ENCODE peak calls at places on chromosome 4, in six cellular contexts. O is HCT116, D is H1, N is K562, J is GM12878, U is HepG2. B is an unnamed sample.

GRCh38 chr4:15233626-15234025 is 194.2 kb upstream of the C1QTNF7 start:
- DNase-seq in O (no peak), D (no peak), N (no peak), J (no peak), U (no peak), B (no peak)

GRCh38 chr4:81460837-81461233 is 10.9 kb downstream of the RASGEF1B start:
- DNase-seq in O (no peak), D (no peak), N (no peak), J (no peak), U (no peak), B (no peak)

GRCh38 chr4:79141530-79141929 is 184.3 kb downstream of the NAA11 start:
- DNase-seq in O (no peak), D (peak), N (no peak), J (no peak), U (peak), B (no peak)

GRCh38 chr4:152100378-152101201 is 339.8 kb upstream of the GATB start:
- DNase-seq in O (peak), D (no peak), N (no peak), J (no peak), U (no peak), B (no peak)

GRCh38 chr4:153159016-153159415 is 45.2 kb upstream of the TRIM2 start:
- DNase-seq in O (no peak), D (no peak), N (no peak), J (no peak), U (no peak), B (no peak)

GRCh38 chr4:165131247-165131832 is 18.7 kb upstream of the TMEM192 start:
- DNase-seq in O (peak), D (peak), N (peak), J (peak), U (peak), B (peak)

GRCh38 chr4:24971192-24971591 is 58.4 kb upstream of the CCDC149 start:
- DNase-seq in O (no peak), D (no peak), N (no peak), J (no peak), U (peak), B (no peak)

GRCh38 chr4:6199344-6199921 is 916 bp downstream of the JAKMIP1 start:
- DNase-seq in O (no peak), D (no peak), N (no peak), J (no peak), U (no peak), B (no peak)

GRCh38 chr4:102343964-102344519 is 1.2 kb downstream of the SLC39A8 start:
- DNase-seq in O (peak), D (no peak), N (peak), J (peak), U (no peak), B (no peak)

GRCh38 chr4:7772708-7773385 is 166.8 kb downstream of the AFAP1 start:
- DNase-seq in O (no peak), D (no peak), N (no peak), J (no peak), U (no peak), B (no peak)

GRCh38 chr4:41232406-41232805 is 18.1 kb upstream of the APBB2 start:
- DNase-seq in O (no peak), D (no peak), N (no peak), J (no peak), U (no peak), B (no peak)

GRCh38 chr4:125140966-125141495 is 173.7 kb upstream of the FAT4 start:
- DNase-seq in O (no peak), D (no peak), N (no peak), J (no peak), U (no peak), B (no peak)

GRCh38 chr4:100168521-100168920 is 21.7 kb downstream of the DDIT4L start:
- DNase-seq in O (no peak), D (no peak), N (no peak), J (no peak), U (no peak), B (no peak)

GRCh38 chr4:7892212-7893019 is 47.2 kb downstream of the AFAP1 start:
- DNase-seq in O (no peak), D (no peak), N (no peak), J (no peak), U (no peak), B (no peak)

GRCh38 chr4:1293981-1294380 is 4.3 kb downstream of the MAEA start:
- DNase-seq in O (no peak), D (no peak), N (no peak), J (no peak), U (no peak), B (no peak)

GRCh38 chr4:81039351-81040174 is 9.1 kb downstream of the BMP3 start:
- DNase-seq in O (no peak), D (no peak), N (no peak), J (no peak), U (no peak), B (no peak)

GRCh38 chr4:95546866-95547707 is 1.7 kb downstream of the UNC5C start:
- DNase-seq in O (no peak), D (no peak), N (no peak), J (no peak), U (no peak), B (no peak)

GRCh38 chr4:174041555-174042110 is 241.8 kb downstream of the FBXO8 start:
- DNase-seq in O (no peak), D (peak), N (no peak), J (no peak), U (no peak), B (no peak)

GRCh38 chr4:139922625-139923024 is 231.4 kb downstream of the MAML3 start:
- DNase-seq in O (no peak), D (no peak), N (no peak), J (no peak), U (no peak), B (no peak)

GRCh38 chr4:21469438-21470032 is 479.0 kb downstream of the KCNIP4 start:
- DNase-seq in O (no peak), D (no peak), N (no peak), J (no peak), U (peak), B (peak)

GRCh38 chr4:75391489-75392166 is 122.6 kb downstream of the RCHY1 start:
- DNase-seq in O (no peak), D (no peak), N (no peak), J (no peak), U (no peak), B (no peak)

GRCh38 chr4:87093443-87094123 is 126.8 kb downstream of the KLHL8 start:
- DNase-seq in O (peak), D (no peak), N (peak), J (peak), U (peak), B (peak)

GRCh38 chr4:21181716-21182115 is 481.5 kb downstream of the PACRGL start:
- DNase-seq in O (no peak), D (no peak), N (no peak), J (no peak), U (no peak), B (no peak)

GRCh38 chr4:8322794-8323704 is 53.5 kb downstream of the HTRA3 start:
- DNase-seq in O (no peak), D (no peak), N (no peak), J (no peak), U (no peak), B (no peak)

GRCh38 chr4:95929448-95930064 is 89.7 kb downstream of the PDHA2 start:
- DNase-seq in O (peak), D (no peak), N (no peak), J (no peak), U (no peak), B (no peak)

GRCh38 chr4:141486375-141486997 is 149.9 kb upstream of the IL15 start:
- DNase-seq in O (no peak), D (no peak), N (no peak), J (no peak), U (no peak), B (no peak)

GRCh38 chr4:109303141-109303499 is 662 bp upstream of the COL25A1 start:
- DNase-seq in O (no peak), D (no peak), N (no peak), J (no peak), U (no peak), B (no peak)

GRCh38 chr4:30616943-30617646 is 103.1 kb upstream of the PCDH7 start:
- DNase-seq in O (no peak), D (no peak), N (no peak), J (no peak), U (no peak), B (no peak)

GRCh38 chr4:106329027-106329618 is 12.8 kb downstream of the AIMP1 start:
- DNase-seq in O (peak), D (no peak), N (peak), J (no peak), U (peak), B (no peak)

GRCh38 chr4:146545102-146545501 is 23.4 kb upstream of the SLC10A7 start:
- DNase-seq in O (no peak), D (no peak), N (peak), J (no peak), U (peak), B (no peak)

GRCh38 chr4:31655328-31655727 is 935.2 kb downstream of the PCDH7 start:
- DNase-seq in O (no peak), D (no peak), N (no peak), J (no peak), U (no peak), B (no peak)

GRCh38 chr4:144583658-144584057 is 62.3 kb upstream of the HHIP start:
- DNase-seq in O (no peak), D (no peak), N (no peak), J (no peak), U (no peak), B (no peak)

GRCh38 chr4:76212301-76212700 is 1.3 kb downstream of the SCARB2 start:
- DNase-seq in O (no peak), D (no peak), N (no peak), J (no peak), U (no peak), B (no peak)

GRCh38 chr4:160372390-160372789 is 1269.5 kb downstream of the RAPGEF2 start:
- DNase-seq in O (no peak), D (no peak), N (no peak), J (no peak), U (no peak), B (no peak)

GRCh38 chr4:145679520-145679919 is 426 bp upstream of the C4orf51 start:
- DNase-seq in O (peak), D (no peak), N (no peak), J (no peak), U (peak), B (no peak)

GRCh38 chr4:13548059-13548983 is 4.0 kb upstream of the NKX3-2 start:
- DNase-seq in O (no peak), D (no peak), N (no peak), J (no peak), U (no peak), B (no peak)

DNA sequence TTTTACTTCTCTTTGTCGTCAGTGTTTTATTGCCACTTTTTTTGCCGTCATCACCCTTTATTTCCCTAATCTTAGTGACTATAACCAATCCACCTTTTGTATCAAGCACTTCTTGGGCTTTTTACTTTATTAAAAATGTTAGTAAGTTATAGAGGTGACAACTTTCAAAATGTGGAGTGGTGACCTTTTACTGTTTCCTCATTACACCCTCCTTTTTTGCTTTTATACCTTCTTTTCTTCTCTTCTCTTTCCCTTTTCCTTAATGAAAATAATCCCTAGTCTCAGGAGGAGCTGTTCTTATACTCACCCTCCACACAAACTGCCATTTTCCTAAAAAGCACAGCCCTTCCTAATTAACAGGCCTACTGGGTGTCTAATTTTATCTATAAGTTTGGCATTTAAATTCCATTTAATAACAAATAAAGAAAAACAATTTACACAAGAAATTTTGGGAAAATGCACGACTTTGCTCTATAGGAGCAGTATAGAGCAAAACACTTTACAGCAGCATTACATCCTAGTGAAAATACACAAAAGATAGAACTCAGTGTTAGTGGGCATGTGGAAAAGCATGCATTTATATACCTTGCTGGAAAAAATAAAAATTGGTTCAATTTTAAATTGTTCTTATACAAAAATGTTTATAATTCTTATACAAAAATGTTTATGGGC is 27.3 kb downstream of the BBS12 start:
- DNase-seq in O (no peak), D (no peak), N (no peak), J (no peak), U (no peak), B (no peak)
- TF ChIP-seq CTCF in O (peak), D (peak), N (peak), J (no peak), U (no peak), B (peak)

GRCh38 chr4:23091674-23092073 is 398.9 kb downstream of the GBA3 start:
- DNase-seq in O (no peak), D (no peak), N (no peak), J (no peak), U (no peak), B (no peak)

GRCh38 chr4:23097251-23097650 is 404.5 kb downstream of the GBA3 start:
- DNase-seq in O (no peak), D (no peak), N (no peak), J (no peak), U (no peak), B (no peak)
- TF ChIP-seq SIN3A in O (no peak), D (no peak), N (no peak), J (no peak), U (no peak), B (no peak)

GRCh38 chr4:89836897-89837384 is at the start of gene SNCA:
- DNase-seq in O (no peak), D (peak), N (peak), J (no peak), U (no peak), B (no peak)

GRCh38 chr4:89836031-89836777 is 757 bp downstream of the SNCA start:
- DNase-seq in O (no peak), D (no peak), N (peak), J (no peak), U (no peak), B (no peak)

GRCh38 chr4:89839558-89839957 is 2.6 kb upstream of the SNCA start:
- DNase-seq in O (no peak), D (no peak), N (no peak), J (no peak), U (no peak), B (no peak)

GRCh38 chr4:89838005-89838404 is 1.0 kb upstream of the SNCA start:
- DNase-seq in O (no peak), D (no peak), N (no peak), J (no peak), U (no peak), B (no peak)

DNA sequence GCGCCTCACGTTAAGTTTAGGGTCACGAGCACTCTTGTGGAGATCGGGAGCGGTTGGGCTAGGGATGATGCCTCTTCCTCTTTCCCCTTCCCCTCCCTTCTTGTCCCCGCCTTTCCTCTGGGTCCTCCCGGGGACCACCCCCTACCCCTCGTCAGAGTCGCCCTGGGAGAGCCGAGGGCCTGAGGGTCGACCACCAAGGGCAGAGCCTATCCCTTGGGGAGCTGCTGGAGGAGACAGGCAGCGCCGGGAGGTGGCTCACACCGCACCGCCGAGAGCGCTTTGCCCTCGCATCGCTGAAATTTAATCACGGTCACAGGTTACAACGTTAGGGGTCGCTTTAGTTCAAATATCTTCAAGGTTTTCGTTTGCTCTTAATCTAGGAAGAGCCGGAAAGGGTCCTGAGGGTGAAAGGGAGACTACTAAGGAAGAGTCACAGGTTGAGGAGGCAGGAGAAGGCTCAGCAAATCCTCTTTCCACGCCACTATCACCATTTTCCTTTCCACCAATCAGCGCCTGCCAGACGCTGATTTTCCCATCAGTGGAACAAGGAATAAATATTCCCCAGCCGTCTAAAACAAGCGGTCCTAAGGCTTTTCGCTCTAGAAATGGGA is 529 bp upstream of the SNCA start:
- DNase-seq in O (no peak), D (peak), N (no peak), J (no peak), U (no peak), B (no peak)
- H3K27ac ChIP-seq in O (no peak), D (no peak), N (no peak), J (no peak), U (no peak), B (no peak)

GRCh38 chr4:84167579-84167978 is 331.5 kb downstream of the NKX6-1 start:
- DNase-seq in O (no peak), D (peak), N (no peak), J (no peak), U (peak), B (no peak)
- TF ChIP-seq CTCF in O (peak), D (peak), N (peak), J (peak), U (peak), B (no peak)